ENCODE peak calls at places on chromosomes 7 and 10, in nine cellular contexts. B is body of pancreas; D is breast epithelium; A is AG04450; T is A549; I is cardiac fibroblast; S is CD8-positive, alpha-beta memory T cell; N is CD4-positive, CD25-positive, alpha-beta regulatory T cell; F is spleen. G is an unnamed sample.

GRCh38 chr10:3563298-3563697 is 221.7 kb downstream of the KLF6 start:
- DNase-seq in B (no peak), D (no peak), A (no peak), T (no peak), I (no peak), S (no peak), N (peak), F (no peak), G (no peak)

GRCh38 chr7:134834689-134835462 is 55.4 kb downstream of the CALD1 start:
- DNase-seq in B (no peak), D (no peak), A (no peak), T (peak), I (peak), S (no peak), N (no peak), F (no peak), G (peak)

GRCh38 chr10:106643521-106643920 is 521.0 kb downstream of the SORCS1 start:
- DNase-seq in B (no peak), D (no peak), A (no peak), T (no peak), I (no peak), S (no peak), N (no peak), F (no peak), G (no peak)

GRCh38 chr7:155021699-155022145 is 18.8 kb upstream of the PAXIP1 start:
- DNase-seq in B (no peak), D (no peak), A (no peak), T (no peak), I (no peak), S (no peak), N (no peak), F (no peak), G (no peak)

GRCh38 chr10:88852327-88852726 is 683 bp upstream of the ANKRD22 start:
- DNase-seq in B (peak), D (no peak), A (no peak), T (no peak), I (no peak), S (no peak), N (no peak), F (no peak), G (no peak)

GRCh38 chr7:145868935-145869334 is 247.7 kb upstream of the CNTNAP2 start:
- DNase-seq in B (no peak), D (no peak), A (no peak), T (no peak), I (no peak), S (no peak), N (no peak), F (no peak), G (no peak)

GRCh38 chr10:79487296-79488194 is 24.8 kb upstream of the EIF5AL1 start:
- DNase-seq in B (peak), D (peak), A (no peak), T (peak), I (peak), S (no peak), N (peak), F (peak), G (peak)

GRCh38 chr10:3728563-3728962 is 56.4 kb downstream of the KLF6 start:
- DNase-seq in B (no peak), D (no peak), A (no peak), T (no peak), I (no peak), S (no peak), N (no peak), F (no peak), G (no peak)

GRCh38 chr10:411597-411996 is 276.3 kb downstream of the ZMYND11 start:
- DNase-seq in B (no peak), D (no peak), A (no peak), T (no peak), I (no peak), S (no peak), N (no peak), F (no peak), G (no peak)

GRCh38 chr7:38306136-38306535 is 32.7 kb upstream of the TARP start:
- DNase-seq in B (no peak), D (no peak), A (no peak), T (no peak), I (no peak), S (no peak), N (no peak), F (no peak), G (peak)

GRCh38 chr7:38222481-38223096 is 44.5 kb downstream of the STARD3NL start:
- DNase-seq in B (no peak), D (no peak), A (peak), T (peak), I (peak), S (peak), N (peak), F (no peak), G (peak)

GRCh38 chr7:148609045-148609725 is 18.6 kb downstream of the C7orf33 start:
- DNase-seq in B (no peak), D (no peak), A (no peak), T (no peak), I (no peak), S (no peak), N (no peak), F (no peak), G (peak)

GRCh38 chr7:51006483-51007235 is 224.0 kb upstream of the GRB10 start:
- DNase-seq in B (no peak), D (no peak), A (no peak), T (no peak), I (no peak), S (no peak), N (no peak), F (no peak), G (no peak)

GRCh38 chr10:95560288-95561199 is 627 bp downstream of the SORBS1 start:
- DNase-seq in B (peak), D (peak), A (no peak), T (no peak), I (peak), S (peak), N (peak), F (peak), G (peak)

GRCh38 chr10:43354325-43354635 is 17.2 kb upstream of the FXYD4 start:
- DNase-seq in B (no peak), D (no peak), A (no peak), T (no peak), I (no peak), S (no peak), N (peak), F (no peak), G (no peak)

GRCh38 chr10:116866987-116867595 is 17.8 kb downstream of the ENO4 start:
- DNase-seq in B (no peak), D (no peak), A (no peak), T (no peak), I (peak), S (no peak), N (no peak), F (no peak), G (peak)

GRCh38 chr10:117441812-117442443 is 66.7 kb upstream of the PDZD8 start:
- DNase-seq in B (no peak), D (no peak), A (no peak), T (peak), I (peak), S (no peak), N (no peak), F (peak), G (peak)

GRCh38 chr10:1488970-1489548 is 248.3 kb downstream of the ADARB2 start:
- DNase-seq in B (no peak), D (no peak), A (no peak), T (no peak), I (no peak), S (no peak), N (peak), F (peak), G (no peak)

GRCh38 chr7:130853503-130854279 is 119.7 kb upstream of the KLF14 start:
- DNase-seq in B (no peak), D (no peak), A (no peak), T (peak), I (peak), S (no peak), N (no peak), F (no peak), G (peak)

DNA sequence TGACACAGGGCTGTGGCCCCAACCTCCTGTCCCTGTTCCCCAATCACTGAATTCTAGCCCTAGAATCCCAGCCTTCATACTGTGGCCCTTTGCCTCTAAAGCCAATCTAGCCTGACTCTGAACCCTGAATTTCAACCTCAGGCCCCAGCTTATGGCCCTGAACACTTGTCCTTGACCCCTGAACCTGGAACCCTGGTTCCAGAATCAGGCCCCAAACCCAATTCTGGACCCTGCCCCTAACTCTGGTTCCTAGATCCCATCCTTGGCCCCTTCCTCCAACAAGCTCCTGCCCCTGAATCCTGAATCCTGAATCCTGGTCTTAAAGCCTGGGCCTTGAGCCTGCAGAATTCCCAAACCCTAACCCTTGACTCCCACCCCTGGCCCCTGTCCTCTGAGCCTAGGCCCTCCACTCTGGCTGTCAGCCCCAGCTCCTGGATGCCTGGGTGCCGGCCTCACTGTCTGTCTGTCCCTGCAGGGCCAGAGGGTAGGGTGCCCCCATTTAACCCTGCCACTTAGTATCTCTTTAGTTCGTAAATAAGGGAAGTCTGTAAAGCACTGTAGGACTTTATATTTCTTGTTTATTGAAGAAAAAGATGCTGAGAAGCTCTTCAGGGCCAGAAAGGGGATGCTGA is 1.3 kb downstream of the INPP5A start:
- DNase-seq in B (peak), D (no peak), A (no peak), T (no peak), I (no peak), S (no peak), N (no peak), F (peak), G (no peak)
- H3K4me3 ChIP-seq in B (no peak), D (peak), A (peak), T (no peak), I (peak), S (peak), N (peak), F (peak), G (peak)

DNA sequence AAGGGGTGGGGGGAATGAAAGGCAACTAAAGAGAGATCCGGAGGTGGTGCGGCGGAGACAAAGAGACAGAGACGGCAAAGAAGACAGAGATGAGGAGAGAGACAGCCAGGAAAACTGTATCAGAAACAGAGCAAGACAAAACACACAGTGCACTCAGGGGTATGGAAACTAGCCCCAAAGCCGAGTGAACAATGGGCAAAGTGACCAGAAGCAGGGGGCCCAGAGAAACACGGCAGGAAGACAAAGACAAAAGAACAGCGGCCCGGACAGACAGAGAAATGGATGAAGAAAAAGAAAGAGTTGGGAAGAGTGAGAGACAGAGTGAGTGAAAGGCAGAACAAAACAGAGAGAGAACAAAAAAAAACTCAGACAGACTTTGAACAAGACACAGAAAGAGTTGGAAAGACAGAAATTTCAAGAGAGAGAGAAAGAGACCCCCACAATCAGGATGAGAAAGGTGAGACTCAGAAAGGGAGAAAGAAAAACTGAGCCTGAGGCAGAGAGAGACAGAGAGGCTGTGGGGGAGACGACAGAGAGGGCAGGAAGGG is 60.6 kb upstream of the PAX2 start:
- DNase-seq in B (no peak), D (no peak), A (no peak), T (no peak), I (no peak), S (no peak), N (no peak), F (peak), G (no peak)
- H3K4me3 ChIP-seq in B (no peak), D (no peak), A (no peak), T (no peak), I (no peak), S (no peak), N (no peak), F (no peak), G (no peak)

GRCh38 chr10:11176746-11177145 is 159.1 kb downstream of the CELF2 start:
- DNase-seq in B (no peak), D (no peak), A (no peak), T (no peak), I (no peak), S (peak), N (peak), F (no peak), G (no peak)

GRCh38 chr10:11177926-11178453 is 160.3 kb downstream of the CELF2 start:
- DNase-seq in B (no peak), D (no peak), A (no peak), T (no peak), I (no peak), S (no peak), N (peak), F (peak), G (no peak)

GRCh38 chr10:11179231-11180105 is 161.8 kb downstream of the CELF2 start:
- DNase-seq in B (no peak), D (no peak), A (no peak), T (no peak), I (no peak), S (no peak), N (no peak), F (no peak), G (no peak)

GRCh38 chr10:11180228-11180627 is 162.6 kb downstream of the CELF2 start:
- DNase-seq in B (no peak), D (no peak), A (no peak), T (no peak), I (no peak), S (peak), N (peak), F (peak), G (no peak)

DNA sequence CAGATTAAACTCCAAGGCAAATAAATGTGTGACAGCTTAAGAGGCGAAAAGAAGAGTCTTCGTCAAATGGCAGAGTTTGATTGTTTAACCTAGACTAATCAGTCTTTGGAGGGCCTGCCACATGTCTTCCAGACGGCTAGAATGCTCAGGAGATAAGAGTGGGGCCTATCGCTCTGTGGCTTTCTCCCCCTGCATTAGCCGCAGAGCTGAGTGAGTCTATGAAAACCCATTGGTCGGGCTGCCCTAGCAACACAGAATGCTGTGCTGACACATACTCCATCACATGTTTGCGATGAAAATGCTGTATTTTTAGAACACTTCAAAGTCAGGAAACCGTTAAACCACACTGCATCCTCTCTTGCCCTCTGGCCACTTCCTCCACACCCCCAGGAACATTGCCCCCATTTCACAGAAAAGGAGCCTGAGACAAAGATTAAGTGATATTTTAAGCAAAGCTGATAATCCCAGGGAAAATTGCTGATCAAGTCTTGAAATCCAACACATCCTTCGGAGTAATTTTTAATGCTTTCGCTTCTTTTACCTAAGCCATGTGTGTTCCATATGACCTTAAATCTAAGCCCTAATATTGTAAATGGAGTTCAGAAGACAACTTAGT is 161.0 kb downstream of the CELF2 start:
- DNase-seq in B (peak), D (no peak), A (no peak), T (no peak), I (no peak), S (peak), N (peak), F (peak), G (peak)
- H3K4me3 ChIP-seq in B (no peak), D (no peak), A (no peak), T (no peak), I (no peak), S (peak), N (peak), F (peak), G (no peak)

DNA sequence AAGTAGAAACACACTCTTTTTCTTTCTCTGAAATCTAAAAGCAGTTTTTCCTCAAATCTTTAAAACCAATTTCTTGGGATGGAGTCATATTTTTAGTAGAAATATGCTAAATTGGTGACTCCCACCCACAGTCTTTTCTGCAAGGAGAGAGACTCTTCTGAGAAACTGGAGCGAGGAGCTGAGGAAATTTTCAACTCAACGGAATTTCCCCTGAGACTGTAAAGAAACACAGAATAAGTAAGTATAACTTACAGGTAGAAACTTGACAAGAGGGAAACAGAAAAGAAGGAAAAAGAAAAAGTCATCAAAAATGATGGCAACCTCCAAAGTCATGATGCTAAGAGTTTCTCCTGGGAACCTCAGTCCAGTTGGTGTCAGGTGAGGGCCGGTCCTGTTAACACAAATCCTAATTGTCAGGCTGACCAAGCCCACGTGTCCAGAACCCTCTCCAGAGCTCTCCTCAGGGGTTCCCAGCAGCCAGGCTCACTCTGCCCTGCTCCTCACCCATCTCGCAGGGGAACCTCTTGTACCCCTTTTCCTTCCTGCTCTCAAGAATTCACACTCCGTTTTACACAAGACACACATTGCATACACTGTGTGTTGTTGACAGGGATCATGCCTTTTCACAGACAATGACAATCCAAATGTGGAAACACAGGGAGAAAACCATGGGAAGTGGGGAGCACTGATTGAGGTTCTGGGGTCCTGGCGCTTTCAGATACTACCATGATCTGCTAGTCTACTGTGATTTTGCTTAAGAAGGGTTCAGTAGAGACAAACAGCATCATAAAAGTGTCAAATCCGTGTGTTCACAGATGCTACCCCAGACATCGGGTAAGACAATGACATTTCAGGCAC is 16.3 kb downstream of the IL2RA start:
- DNase-seq in B (no peak), D (no peak), A (no peak), T (no peak), I (no peak), S (no peak), N (no peak), F (no peak), G (no peak)
- H3K4me3 ChIP-seq in B (no peak), D (no peak), A (no peak), T (no peak), I (no peak), S (no peak), N (peak), F (no peak), G (no peak)

DNA sequence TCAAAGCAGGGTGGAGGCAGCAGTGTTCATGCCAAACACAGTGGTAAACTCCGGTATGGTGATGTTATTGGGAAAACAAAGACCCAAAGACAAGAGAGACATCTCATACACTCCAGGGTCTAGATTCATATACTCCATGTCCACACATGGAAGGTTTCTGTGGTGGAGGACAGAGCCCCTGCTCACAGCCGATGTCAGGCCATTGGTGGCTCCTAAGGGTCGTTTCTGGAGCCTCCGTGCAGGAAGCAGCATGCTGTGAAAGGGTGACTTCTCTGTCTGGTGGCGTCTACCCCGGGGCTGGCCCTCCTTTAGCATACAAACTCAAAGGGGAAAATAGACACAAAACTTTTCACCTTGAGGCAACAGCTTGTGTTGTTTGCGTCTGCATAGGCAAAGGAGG is 601.6 kb upstream of the MGMT start:
- DNase-seq in B (no peak), D (no peak), A (no peak), T (no peak), I (no peak), S (no peak), N (no peak), F (no peak), G (no peak)
- H3K4me3 ChIP-seq in B (no peak), D (no peak), A (no peak), T (no peak), I (no peak), S (no peak), N (no peak), F (no peak), G (no peak)